ENCODE peak calls at places on chromosome 19, in ten cellular contexts. R is breast epithelium, O is cardiac muscle cell, Y is AG04450, C is psoas muscle, P is ascending aorta, H is upper lobe of right lung, V is substantia nigra, E is iPS DF 6.9, X is trophoblast cell. A is an unnamed sample.

GRCh38 chr19:38011426-38011825 is 104.4 kb downstream of the SIPA1L3 start:
- DNase-seq in R (no peak), O (no peak), Y (no peak), C (no peak), P (no peak), H (no peak), V (no peak), E (no peak), X (no peak), A (no peak)

GRCh38 chr19:4057913-4058695 is 8.6 kb downstream of the ZBTB7A start:
- DNase-seq in R (peak), O (no peak), Y (peak), C (peak), P (peak), H (peak), V (no peak), E (no peak), X (peak), A (no peak)

GRCh38 chr19:35533822-35534521 is 716 bp downstream of the GAPDHS start:
- DNase-seq in R (no peak), O (peak), Y (no peak), C (peak), P (no peak), H (peak), V (no peak), E (no peak), X (no peak), A (no peak)

GRCh38 chr19:4624301-4624700 is 15.0 kb upstream of the TNFAIP8L1 start:
- DNase-seq in R (no peak), O (peak), Y (no peak), C (no peak), P (no peak), H (no peak), V (no peak), E (no peak), X (no peak), A (no peak)

GRCh38 chr19:29259153-29259552 is 46.2 kb upstream of the UQCRFS1 start:
- DNase-seq in R (no peak), O (no peak), Y (no peak), C (no peak), P (no peak), H (no peak), V (no peak), E (no peak), X (no peak), A (no peak)

GRCh38 chr19:46614114-46614701 is 10.7 kb downstream of the PTGIR start:
- DNase-seq in R (peak), O (peak), Y (no peak), C (peak), P (no peak), H (peak), V (peak), E (no peak), X (peak), A (no peak)

GRCh38 chr19:47702671-47703070 is 10.6 kb upstream of the EHD2 start:
- DNase-seq in R (no peak), O (no peak), Y (no peak), C (no peak), P (no peak), H (no peak), V (no peak), E (no peak), X (no peak), A (no peak)

GRCh38 chr19:57067440-57067839 is 52.3 kb upstream of the USP29 start:
- DNase-seq in R (no peak), O (no peak), Y (no peak), C (no peak), P (no peak), H (no peak), V (no peak), E (no peak), X (no peak), A (no peak)

GRCh38 chr19:47111081-47111589 is 2.4 kb downstream of the ZC3H4 start:
- DNase-seq in R (no peak), O (no peak), Y (no peak), C (peak), P (no peak), H (peak), V (no peak), E (no peak), X (no peak), A (no peak)

GRCh38 chr19:6118043-6118442 is 7.7 kb upstream of the RFX2 start:
- DNase-seq in R (no peak), O (no peak), Y (no peak), C (no peak), P (no peak), H (no peak), V (no peak), E (no peak), X (no peak), A (no peak)

GRCh38 chr19:28691683-28692082 is 521.3 kb downstream of the UQCRFS1 start:
- DNase-seq in R (no peak), O (no peak), Y (no peak), C (no peak), P (no peak), H (no peak), V (no peak), E (no peak), X (no peak), A (no peak)

GRCh38 chr19:15701757-15702589 is 25.9 kb upstream of the OR10H2 start:
- DNase-seq in R (no peak), O (no peak), Y (no peak), C (no peak), P (no peak), H (no peak), V (no peak), E (no peak), X (no peak), A (no peak)

GRCh38 chr19:38417544-38418506 is 8.2 kb downstream of the RASGRP4 start:
- DNase-seq in R (no peak), O (peak), Y (no peak), C (peak), P (no peak), H (peak), V (no peak), E (no peak), X (no peak), A (no peak)

GRCh38 chr19:15663245-15663644 is 9.6 kb upstream of the CYP4F12 start:
- DNase-seq in R (no peak), O (no peak), Y (no peak), C (no peak), P (no peak), H (no peak), V (no peak), E (no peak), X (no peak), A (no peak)

GRCh38 chr19:5472303-5472702 is 17.1 kb downstream of the ZNRF4 start:
- DNase-seq in R (no peak), O (no peak), Y (no peak), C (no peak), P (no peak), H (no peak), V (no peak), E (no peak), X (no peak), A (no peak)

GRCh38 chr19:1872807-1873523 is 9.6 kb upstream of the KLF16 start:
- DNase-seq in R (no peak), O (no peak), Y (no peak), C (no peak), P (no peak), H (no peak), V (no peak), E (no peak), X (no peak), A (no peak)

GRCh38 chr19:1873524-1874473 is 10.4 kb upstream of the KLF16 start:
- DNase-seq in R (no peak), O (no peak), Y (no peak), C (no peak), P (no peak), H (peak), V (peak), E (no peak), X (peak), A (no peak)

GRCh38 chr19:1875646-1876493 is 9.4 kb downstream of the ABHD17A start:
- DNase-seq in R (peak), O (peak), Y (peak), C (peak), P (peak), H (peak), V (peak), E (no peak), X (peak), A (no peak)

GRCh38 chr19:1871630-1872029 is 8.3 kb upstream of the KLF16 start:
- DNase-seq in R (no peak), O (no peak), Y (no peak), C (no peak), P (no peak), H (peak), V (no peak), E (no peak), X (no peak), A (no peak)

DNA sequence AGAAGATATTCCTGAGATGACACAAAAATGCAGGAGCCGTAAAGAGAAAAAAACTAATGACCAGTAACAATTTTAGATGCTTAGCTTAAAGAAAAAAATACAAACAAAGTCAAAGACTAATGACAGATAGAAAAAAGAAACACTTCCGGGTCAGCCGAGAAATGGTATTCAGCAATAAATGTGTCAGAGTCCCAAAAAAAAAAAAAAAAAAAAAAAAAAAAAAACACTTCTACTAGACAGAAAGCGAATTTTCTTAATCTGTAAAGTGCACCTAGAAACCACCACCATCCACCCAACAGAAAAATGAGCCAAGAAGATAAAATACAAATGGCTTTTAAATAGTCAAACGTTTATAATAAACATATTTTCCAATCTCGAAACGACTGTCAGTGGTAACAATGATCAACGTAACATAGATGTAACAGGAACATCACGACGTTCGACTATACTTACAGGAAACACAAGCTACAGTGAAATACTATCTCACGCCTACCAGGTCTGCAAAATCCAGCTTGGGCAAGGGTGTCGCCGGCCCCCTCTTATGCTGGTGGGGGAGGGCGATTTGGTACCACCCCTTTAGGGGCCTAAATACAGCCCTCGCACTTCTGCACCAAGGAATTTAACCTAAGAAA is 10.6 kb downstream of the ABHD17A start:
- DNase-seq in R (no peak), O (no peak), Y (no peak), C (no peak), P (no peak), H (no peak), V (no peak), E (no peak), X (no peak), A (no peak)
- H3K27ac ChIP-seq in R (peak), O (peak), Y (no peak), C (peak), P (peak), H (peak), V (no peak), E (no peak), X (no peak), A (peak)

GRCh38 chr19:41528106-41528505 is 47.9 kb upstream of the CEACAM21 start:
- DNase-seq in R (no peak), O (no peak), Y (no peak), C (no peak), P (no peak), H (no peak), V (no peak), E (no peak), X (no peak), A (no peak)

GRCh38 chr19:41530761-41531301 is 45.1 kb upstream of the CEACAM21 start:
- DNase-seq in R (peak), O (no peak), Y (no peak), C (no peak), P (no peak), H (no peak), V (no peak), E (no peak), X (no peak), A (no peak)

GRCh38 chr19:41531438-41532311 is 44.3 kb upstream of the CEACAM21 start:
- DNase-seq in R (peak), O (no peak), Y (no peak), C (peak), P (peak), H (peak), V (no peak), E (no peak), X (peak), A (no peak)

GRCh38 chr19:41530184-41530534 is 45.8 kb upstream of the CEACAM21 start:
- DNase-seq in R (no peak), O (no peak), Y (no peak), C (no peak), P (no peak), H (no peak), V (no peak), E (no peak), X (no peak), A (no peak)

DNA sequence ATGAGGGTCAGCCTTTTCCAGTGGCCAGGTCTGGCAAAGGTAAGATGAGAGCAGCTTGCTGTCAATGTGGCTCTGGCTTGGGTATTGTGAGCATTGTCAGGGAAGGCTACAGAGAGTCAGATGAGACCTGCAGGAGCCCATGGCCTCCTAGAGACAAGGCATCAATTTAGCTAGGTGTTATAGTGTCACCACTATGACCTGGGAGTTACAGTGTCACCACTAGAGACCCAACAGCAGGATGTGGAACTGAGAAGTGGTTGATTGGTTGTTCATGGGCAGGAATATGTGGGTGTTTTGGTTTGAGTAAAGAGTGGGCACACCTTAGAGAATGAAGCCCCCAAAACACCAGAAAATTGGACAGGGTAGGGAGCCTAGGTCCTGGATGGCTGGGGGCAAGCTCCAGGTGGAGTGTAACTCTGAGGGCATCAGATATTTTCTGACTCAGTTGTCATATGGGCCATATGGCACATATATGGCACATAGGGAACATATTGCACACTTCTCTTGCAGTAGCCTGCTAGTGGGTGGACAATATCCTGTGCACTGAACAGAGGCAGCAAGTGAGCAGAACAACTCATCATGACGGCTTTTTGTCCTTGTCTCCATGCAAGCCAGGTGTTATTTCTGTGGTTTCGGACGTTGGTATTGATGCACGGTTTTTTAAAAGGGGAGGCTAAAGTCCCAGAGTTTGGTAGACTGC is 46.3 kb upstream of the CEACAM21 start:
- DNase-seq in R (no peak), O (no peak), Y (no peak), C (no peak), P (no peak), H (no peak), V (no peak), E (no peak), X (no peak), A (no peak)
- H3K27ac ChIP-seq in R (no peak), O (no peak), Y (no peak), C (no peak), P (no peak), H (no peak), V (no peak), E (no peak), X (no peak), A (no peak)

GRCh38 chr19:18044825-18045304 is 36.9 kb downstream of the ARRDC2 start:
- DNase-seq in R (peak), O (no peak), Y (no peak), C (peak), P (peak), H (peak), V (peak), E (no peak), X (peak), A (no peak)
- H3K27ac ChIP-seq in R (peak), O (no peak), Y (peak), C (peak), P (peak), H (peak), V (peak), E (no peak), X (no peak), A (peak)

GRCh38 chr19:13797058-13797440 is 1.8 kb downstream of the ZSWIM4 start:
- DNase-seq in R (no peak), O (no peak), Y (no peak), C (no peak), P (no peak), H (no peak), V (no peak), E (no peak), X (no peak), A (no peak)

GRCh38 chr19:13794752-13795589 is at the start of gene ZSWIM4:
- DNase-seq in R (peak), O (peak), Y (peak), C (peak), P (peak), H (peak), V (peak), E (peak), X (peak), A (peak)

GRCh38 chr19:13795595-13796300 is 505 bp downstream of the ZSWIM4 start:
- DNase-seq in R (peak), O (peak), Y (no peak), C (peak), P (no peak), H (peak), V (no peak), E (no peak), X (no peak), A (no peak)

GRCh38 chr19:13797870-13798269 is 2.6 kb downstream of the ZSWIM4 start:
- DNase-seq in R (peak), O (no peak), Y (no peak), C (no peak), P (no peak), H (no peak), V (no peak), E (no peak), X (peak), A (no peak)

GRCh38 chr19:13796301-13797057 is 1.2 kb downstream of the ZSWIM4 start:
- DNase-seq in R (peak), O (no peak), Y (peak), C (peak), P (peak), H (peak), V (no peak), E (no peak), X (peak), A (no peak)
- H3K27ac ChIP-seq in R (peak), O (no peak), Y (peak), C (peak), P (peak), H (peak), V (peak), E (no peak), X (no peak), A (peak)

GRCh38 chr19:49912965-49913685 is 15.9 kb upstream of the ATF5 start:
- DNase-seq in R (no peak), O (no peak), Y (no peak), C (no peak), P (no peak), H (no peak), V (no peak), E (no peak), X (no peak), A (no peak)

GRCh38 chr19:49915271-49915670 is 13.7 kb upstream of the ATF5 start:
- DNase-seq in R (no peak), O (no peak), Y (no peak), C (no peak), P (no peak), H (no peak), V (no peak), E (no peak), X (no peak), A (no peak)

GRCh38 chr19:49911381-49912145 is 14.9 kb upstream of the IL4I1 start:
- DNase-seq in R (no peak), O (no peak), Y (no peak), C (no peak), P (no peak), H (no peak), V (no peak), E (no peak), X (no peak), A (no peak)

GRCh38 chr19:49916839-49917733 is 11.9 kb upstream of the ATF5 start:
- DNase-seq in R (no peak), O (no peak), Y (no peak), C (no peak), P (no peak), H (no peak), V (no peak), E (no peak), X (peak), A (no peak)

GRCh38 chr19:49913720-49914119 is 15.3 kb upstream of the ATF5 start:
- DNase-seq in R (no peak), O (no peak), Y (no peak), C (no peak), P (no peak), H (no peak), V (no peak), E (no peak), X (no peak), A (no peak)
- H3K27ac ChIP-seq in R (no peak), O (peak), Y (no peak), C (no peak), P (no peak), H (no peak), V (no peak), E (no peak), X (no peak), A (no peak)

DNA sequence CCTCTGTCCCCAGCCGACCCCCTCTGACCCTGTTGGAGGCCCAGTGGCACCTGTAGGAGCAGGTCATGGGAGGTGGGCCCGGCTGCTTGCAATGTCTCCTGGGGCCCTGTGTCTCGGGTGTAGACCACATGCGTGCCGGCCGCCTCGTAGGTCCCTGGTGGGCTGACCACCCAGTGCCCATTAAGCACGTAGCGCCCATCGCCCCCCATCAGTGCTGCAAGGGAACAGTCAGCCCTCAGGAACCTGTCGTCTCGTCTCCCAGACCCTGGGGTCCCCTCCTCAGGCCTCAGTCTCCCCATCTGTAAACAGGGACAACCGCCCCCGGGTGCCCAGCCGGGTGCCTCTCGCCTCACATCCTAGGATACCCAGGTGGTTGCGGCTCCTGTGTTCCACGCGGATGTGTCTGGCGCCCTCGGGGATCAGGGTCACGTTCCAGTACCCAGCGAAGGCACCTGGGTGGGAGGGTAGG is 5.6 kb downstream of the ADAMTSL5 start:
- DNase-seq in R (no peak), O (no peak), Y (no peak), C (no peak), P (no peak), H (no peak), V (no peak), E (no peak), X (no peak), A (no peak)
- H3K27ac ChIP-seq in R (peak), O (peak), Y (peak), C (peak), P (peak), H (no peak), V (no peak), E (no peak), X (no peak), A (no peak)

DNA sequence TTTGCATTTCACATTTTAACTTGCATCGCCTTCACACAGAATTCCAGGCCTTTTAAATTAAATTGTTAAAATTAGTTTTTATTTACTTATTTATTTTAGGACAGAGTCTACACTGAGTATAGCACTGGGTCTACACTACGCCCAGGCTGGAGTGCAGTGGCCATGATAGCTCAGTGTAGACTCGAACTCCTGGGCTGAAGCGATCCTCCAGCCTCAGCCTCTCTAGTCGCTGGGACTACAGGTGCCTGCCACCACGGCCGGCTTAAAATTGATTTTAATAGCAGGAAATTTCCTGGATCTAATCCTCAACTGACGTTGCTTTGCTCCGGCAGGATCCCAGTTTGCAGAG is 301 bp upstream of the ZNF610 start:
- DNase-seq in R (no peak), O (no peak), Y (no peak), C (no peak), P (no peak), H (no peak), V (no peak), E (no peak), X (no peak), A (no peak)
- H3K27ac ChIP-seq in R (peak), O (peak), Y (peak), C (peak), P (peak), H (peak), V (peak), E (no peak), X (no peak), A (no peak)

A was measured in Panc1.